ENCODE peak calls at places on chromosome 6, in eight cellular contexts. T, B, Q, J, A, X, L and V are unnamed samples.

GRCh38 chr6:76351275-76351674 is 278.8 kb upstream of the IMPG1 start:
- DNase-seq in T (no peak), B (no peak), Q (no peak), J (no peak), A (no peak), X (no peak), L (no peak), V (no peak)

GRCh38 chr6:107488875-107489635 is 862 bp upstream of the SOBP start:
- DNase-seq in T (peak; percentile 28), B (peak; percentile 17), Q (peak; percentile 20), J (no peak), A (no peak), X (peak; percentile 41), L (no peak), V (peak; percentile 65)

GRCh38 chr6:3377536-3378397 is 79.1 kb downstream of the SLC22A23 start:
- DNase-seq in T (peak; percentile 33), B (peak; percentile 16), Q (peak; percentile 56), J (no peak), A (no peak), X (no peak), L (no peak), V (no peak)

GRCh38 chr6:136647363-136647763 is 97.1 kb upstream of the MAP7 start:
- DNase-seq in T (no peak), B (peak; percentile 99), Q (peak; percentile 88), J (peak; percentile 94), A (no peak), X (peak; percentile 56), L (peak; percentile 69), V (peak; percentile 54)

GRCh38 chr6:163965426-163966348 is 551.2 kb downstream of the QKI start:
- DNase-seq in T (no peak), B (no peak), Q (peak; percentile 35), J (no peak), A (no peak), X (peak; percentile 51), L (no peak), V (no peak)

GRCh38 chr6:69780585-69781178 is 16.1 kb downstream of the LMBRD1 start:
- DNase-seq in T (no peak), B (no peak), Q (no peak), J (no peak), A (no peak), X (no peak), L (no peak), V (no peak)

GRCh38 chr6:33450434-33450833 is 3.9 kb upstream of the ZBTB9 start:
- DNase-seq in T (no peak), B (no peak), Q (no peak), J (no peak), A (no peak), X (no peak), L (no peak), V (no peak)

GRCh38 chr6:7975764-7976146 is 65.2 kb upstream of the TXNDC5 start:
- DNase-seq in T (no peak), B (no peak), Q (no peak), J (peak; percentile 62), A (no peak), X (no peak), L (no peak), V (peak; percentile 25)

GRCh38 chr6:3328145-3328544 is 69.4 kb downstream of the PSMG4 start:
- DNase-seq in T (no peak), B (peak; percentile 24), Q (peak; percentile 62), J (no peak), A (no peak), X (no peak), L (no peak), V (peak; percentile 58)